ENCODE peak calls at places on chromosomes 12 and 14, in seven cellular contexts. S is amniotic stem cell, N is HL-60, U is mucosa of gallbladder, L is tibial nerve, J is T follicular helper cell, F is cardiac fibroblast. P is an unnamed sample.

GRCh38 chr12:64105026-64105425 is 117.1 kb downstream of the KICS2 start:
- DNase-seq in J (no peak), L (no peak), F (no peak), U (no peak), S (no peak), N (no peak), P (no peak)

GRCh38 chr12:62862259-62862881 is 72.6 kb downstream of the PPM1H start:
- DNase-seq in N (no peak), S (peak; percentile 21), F (no peak), L (no peak), U (no peak), J (no peak), P (no peak)

GRCh38 chr14:104133496-104133895 is 4.9 kb upstream of the KIF26A start:
- DNase-seq in J (no peak), S (no peak), F (no peak), N (no peak), U (no peak), L (no peak), P (no peak)

GRCh38 chr12:110186059-110186458 is 61.9 kb downstream of the IFT81 start:
- DNase-seq in U (no peak), N (no peak), S (no peak), L (no peak), J (no peak), F (no peak), P (no peak)

GRCh38 chr12:79250955-79251354 is 386.4 kb downstream of the SYT1 start:
- DNase-seq in N (no peak), U (no peak), L (no peak), S (no peak), J (no peak), F (no peak), P (no peak)

GRCh38 chr14:61653507-61653906 is 41.8 kb upstream of the HIF1A start:
- DNase-seq in U (no peak), N (no peak), J (no peak), S (peak; percentile 46), F (peak; percentile 86), L (peak; percentile 16), P (no peak)

GRCh38 chr12:107344035-107344808 is 250.9 kb upstream of the CRY1 start:
- DNase-seq in J (no peak), F (no peak), S (no peak), U (no peak), N (no peak), L (no peak), P (no peak)

GRCh38 chr14:63962896-63963295 is 110.1 kb downstream of the SYNE2 start:
- DNase-seq in S (no peak), N (no peak), J (no peak), F (no peak), L (no peak), U (no peak), P (no peak)

GRCh38 chr14:101917413-101918124 is 46.8 kb upstream of the DYNC1H1 start:
- DNase-seq in J (no peak), S (no peak), L (no peak), F (no peak), N (no peak), U (no peak), P (no peak)

GRCh38 chr12:5269846-5270245 is 162.1 kb upstream of the NTF3 start:
- DNase-seq in N (no peak), J (no peak), F (no peak), S (no peak), U (no peak), L (no peak), P (no peak)

GRCh38 chr14:77076118-77076631 is 21.9 kb upstream of the CIPC start:
- DNase-seq in J (no peak), N (no peak), F (peak; percentile 97), S (no peak), U (no peak), L (peak; percentile 89), P (no peak)

P was measured in CD8-positive, alpha-beta T cell.